ENCODE peak calls at places on chromosomes 12 and 14, in eight cellular contexts. N is fibroblast of villous mesenchyme, M is BJ, V is A549, B is left ventricle myocardium inferior, R is AG09309, G is choroid plexus epithelial cell, Q is adrenal gland. K is an unnamed sample.

GRCh38 chr14:75591331-75591946 is 13.0 kb downstream of the FLVCR2 start:
- DNase-seq in N (no peak), M (no peak), V (no peak), B (no peak), R (no peak), G (no peak), Q (no peak), K (no peak)

GRCh38 chr12:124737772-124738635 is 125.7 kb downstream of the SCARB1 start:
- DNase-seq in N (no peak), M (no peak), V (no peak), B (no peak), R (no peak), G (peak), Q (peak), K (no peak)

GRCh38 chr12:11814362-11814761 is 164.9 kb downstream of the ETV6 start:
- DNase-seq in N (peak), M (no peak), V (no peak), B (no peak), R (no peak), G (peak), Q (peak), K (no peak)

GRCh38 chr12:113528606-113529005 is 56.9 kb upstream of the LHX5 start:
- DNase-seq in N (no peak), M (no peak), V (no peak), B (no peak), R (no peak), G (no peak), Q (no peak), K (no peak)

GRCh38 chr12:106110626-106111300 is 28.0 kb downstream of the NUAK1 start:
- DNase-seq in N (no peak), M (no peak), V (no peak), B (no peak), R (no peak), G (no peak), Q (no peak), K (no peak)

GRCh38 chr12:101086490-101086889 is 123.5 kb downstream of the SLC5A8 start:
- DNase-seq in N (peak), M (peak), V (no peak), B (no peak), R (no peak), G (peak), Q (no peak), K (no peak)

GRCh38 chr12:57575771-57576612 is 15.0 kb upstream of the PIP4K2C start:
- DNase-seq in N (no peak), M (no peak), V (no peak), B (no peak), R (no peak), G (no peak), Q (no peak), K (no peak)

GRCh38 chr12:96034631-96035282 is 630 bp downstream of the LTA4H start:
- DNase-seq in N (peak), M (no peak), V (no peak), B (no peak), R (no peak), G (peak), Q (peak), K (no peak)

GRCh38 chr12:113416091-113416754 is 6.0 kb upstream of the SDSL start:
- DNase-seq in N (peak), M (no peak), V (peak), B (no peak), R (no peak), G (peak), Q (peak), K (peak)

GRCh38 chr14:70064111-70064885 is 124.5 kb downstream of the SLC8A3 start:
- DNase-seq in N (no peak), M (no peak), V (peak), B (no peak), R (no peak), G (peak), Q (no peak), K (no peak)

GRCh38 chr12:94261119-94261518 is 112.7 kb downstream of the PLXNC1 start:
- DNase-seq in N (no peak), M (no peak), V (no peak), B (no peak), R (no peak), G (no peak), Q (no peak), K (no peak)

GRCh38 chr12:119644930-119645329 is 23.0 kb upstream of the PRKAB1 start:
- DNase-seq in N (no peak), M (no peak), V (no peak), B (no peak), R (no peak), G (no peak), Q (no peak), K (no peak)

GRCh38 chr12:119645535-119646059 is 22.3 kb upstream of the PRKAB1 start:
- DNase-seq in N (no peak), M (no peak), V (no peak), B (no peak), R (no peak), G (no peak), Q (no peak), K (no peak)

DNA sequence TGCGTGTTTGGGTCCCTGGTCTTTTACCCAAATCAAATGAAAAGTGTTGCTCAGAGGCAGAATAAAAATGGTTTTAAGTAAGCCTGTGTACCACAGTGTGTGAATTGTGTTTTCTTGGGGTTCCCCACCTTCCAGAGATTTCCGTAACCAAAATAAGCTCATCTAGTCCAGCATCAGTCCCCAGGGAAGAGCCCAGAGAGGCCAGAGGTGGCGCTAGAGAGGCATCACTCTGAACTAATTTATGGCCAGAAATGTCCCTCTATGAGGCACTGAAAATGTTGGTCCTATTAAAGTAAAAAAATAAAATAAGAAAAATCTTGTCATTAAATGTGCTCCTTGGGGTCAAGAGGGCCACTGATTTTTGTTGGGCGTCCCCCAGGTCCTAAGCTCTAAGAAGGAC is 24.9 kb upstream of the PRKAB1 start:
- DNase-seq in N (no peak), M (no peak), V (no peak), B (no peak), R (no peak), G (no peak), Q (no peak), K (no peak)
- TF ChIP-seq CTCF in N (peak), M (no peak), V (no peak), B (no peak), R (peak), G (peak), Q (peak), K (peak)

GRCh38 chr12:82146740-82147139 is 211.4 kb downstream of the CCDC59 start:
- DNase-seq in N (no peak), M (no peak), V (no peak), B (no peak), R (no peak), G (no peak), Q (no peak), K (no peak)
- TF ChIP-seq CTCF in N (no peak), M (no peak), V (no peak), B (no peak), R (no peak), G (no peak), Q (no peak), K (no peak)

GRCh38 chr12:70849265-70849960 is 71.1 kb downstream of the PTPRR start:
- DNase-seq in N (peak), M (no peak), V (peak), B (no peak), R (no peak), G (peak), Q (no peak), K (no peak)
- TF ChIP-seq CTCF in N (peak), M (peak), V (peak), B (peak), R (peak), G (peak), Q (peak), K (peak)

GRCh38 chr14:104940526-104941150 is 16.0 kb downstream of the PLD4 start:
- DNase-seq in N (peak), M (no peak), V (no peak), B (no peak), R (no peak), G (peak), Q (no peak), K (peak)
- TF ChIP-seq CTCF in N (peak), M (peak), V (no peak), B (no peak), R (peak), G (peak), Q (no peak), K (peak)